ENCODE peak calls at places on chromosomes 7 and 10, in four cellular contexts. U is HEK293T, P is uterus, X is NCI-H1105. A is an unnamed sample.

GRCh38 chr10:72331575-72332422 is 22.9 kb downstream of the DNAJB12 start:
- DNase-seq in P (peak), X (peak), U (peak), A (no peak)

GRCh38 chr10:34001087-34001580 is 666.7 kb upstream of the NRP1 start:
- DNase-seq in U (no peak), X (no peak), P (no peak), A (no peak)

GRCh38 chr7:80087051-80087767 is 47.4 kb upstream of the GNAI1 start:
- DNase-seq in P (no peak), X (no peak), U (no peak), A (no peak)

GRCh38 chr10:56109454-56109853 is 251.6 kb downstream of the ZWINT start:
- DNase-seq in U (no peak), X (no peak), P (no peak), A (no peak)

GRCh38 chr10:60952846-60953220 is 8.8 kb upstream of the RHOBTB1 start:
- DNase-seq in P (no peak), U (no peak), X (no peak), A (no peak)

GRCh38 chr10:27072436-27073114 is 27.7 kb downstream of the ANKRD26 start:
- DNase-seq in X (no peak), P (no peak), U (peak), A (no peak)

GRCh38 chr10:123136221-123136805 is 543 bp downstream of the HMX3 start:
- DNase-seq in X (no peak), P (no peak), U (no peak), A (peak)

GRCh38 chr10:72747521-72747920 is 55.6 kb downstream of the MCU start:
- DNase-seq in P (no peak), X (no peak), U (no peak), A (no peak)

GRCh38 chr10:25206693-25207414 is 32.1 kb downstream of the GPR158 start:
- DNase-seq in X (no peak), U (no peak), P (no peak), A (no peak)

GRCh38 chr7:69516208-69516820 is 82.0 kb upstream of the AUTS2 start:
- DNase-seq in P (no peak), U (no peak), X (no peak), A (no peak)

GRCh38 chr10:126504051-126504760 is 115.9 kb upstream of the ADAM12 start:
- DNase-seq in P (peak), X (peak), U (peak), A (peak)

GRCh38 chr7:81594767-81595166 is 175.1 kb downstream of the HGF start:
- DNase-seq in X (no peak), U (no peak), P (peak), A (no peak)

GRCh38 chr10:69866688-69867461 is 65.2 kb downstream of the COL13A1 start:
- DNase-seq in U (no peak), P (peak), X (no peak), A (peak)

GRCh38 chr10:102832987-102833386 is 4.2 kb downstream of the CYP17A1 start:
- DNase-seq in P (no peak), X (no peak), U (no peak), A (no peak)

GRCh38 chr7:73865738-73866445 is 4.9 kb downstream of the TMEM270 start:
- DNase-seq in U (no peak), P (no peak), X (peak), A (peak)

GRCh38 chr7:95700917-95701316 is 71.4 kb upstream of the DYNC1I1 start:
- DNase-seq in P (no peak), U (no peak), X (no peak), A (peak)

GRCh38 chr10:15320522-15321203 is 50.4 kb downstream of the FAM171A1 start:
- DNase-seq in U (no peak), P (no peak), X (no peak), A (no peak)

GRCh38 chr7:32299133-32299702 is 191.0 kb downstream of the LSM5 start:
- DNase-seq in X (no peak), U (peak), P (peak), A (no peak)

GRCh38 chr10:117442521-117442920 is 67.3 kb upstream of the PDZD8 start:
- DNase-seq in X (no peak), P (no peak), U (no peak), A (no peak)

GRCh38 chr10:84499846-84500245 is 171.5 kb downstream of the CCSER2 start:
- DNase-seq in X (no peak), P (no peak), U (no peak), A (no peak)

GRCh38 chr10:47077941-47078340 is 166.7 kb downstream of the PTPN20 start:
- DNase-seq in U (no peak), P (no peak), X (no peak), A (no peak)

A was measured in HAP-1.